ENCODE peak calls at places on chromosomes 11 and 22, in nine cellular contexts. E, Y, A, N, Q, V, H, Z and G are unnamed samples.

GRCh38 chr11:110093407-110094297 is 460 bp downstream of the ZC3H12C start:
- DNase-seq in E (peak), Y (peak), A (no peak), N (no peak), Q (peak), V (peak), H (peak), Z (no peak), G (peak)

GRCh38 chr11:77172666-77172982 is 44.6 kb downstream of the MYO7A start:
- DNase-seq in E (no peak), Y (no peak), A (no peak), N (no peak), Q (no peak), V (no peak), H (no peak), Z (no peak), G (no peak)

GRCh38 chr22:50585238-50585637 is 2.6 kb upstream of the CHKB start:
- DNase-seq in E (no peak), Y (no peak), A (no peak), N (no peak), Q (no peak), V (no peak), H (no peak), Z (no peak), G (no peak)

GRCh38 chr11:27124514-27125264 is 84.1 kb downstream of the BBOX1 start:
- DNase-seq in E (no peak), Y (no peak), A (no peak), N (no peak), Q (peak), V (no peak), H (no peak), Z (no peak), G (no peak)

GRCh38 chr11:6615882-6616585 is 3.2 kb downstream of the TPP1 start:
- DNase-seq in E (no peak), Y (no peak), A (no peak), N (no peak), Q (no peak), V (no peak), H (no peak), Z (no peak), G (no peak)

GRCh38 chr11:12556788-12557384 is 117.3 kb upstream of the TEAD1 start:
- DNase-seq in E (no peak), Y (no peak), A (no peak), N (no peak), Q (peak), V (peak), H (peak), Z (no peak), G (no peak)

GRCh38 chr22:39910875-39911601 is 10.2 kb downstream of the GRAP2 start:
- DNase-seq in E (no peak), Y (no peak), A (no peak), N (no peak), Q (no peak), V (no peak), H (no peak), Z (no peak), G (no peak)

GRCh38 chr22:21960200-21961126 is 7.8 kb upstream of the PPM1F start:
- DNase-seq in E (no peak), Y (no peak), A (no peak), N (no peak), Q (no peak), V (no peak), H (no peak), Z (no peak), G (no peak)

GRCh38 chr11:75781296-75781695 is 12.7 kb downstream of the DGAT2 start:
- DNase-seq in E (no peak), Y (no peak), A (no peak), N (no peak), Q (no peak), V (no peak), H (no peak), Z (no peak), G (no peak)

GRCh38 chr11:12243511-12243910 is 133.1 kb downstream of the MICAL2 start:
- DNase-seq in E (peak), Y (no peak), A (no peak), N (no peak), Q (no peak), V (no peak), H (no peak), Z (no peak), G (no peak)

GRCh38 chr22:27217154-27217553 is 559.8 kb downstream of the MIAT start:
- DNase-seq in E (no peak), Y (no peak), A (no peak), N (no peak), Q (no peak), V (no peak), H (no peak), Z (no peak), G (no peak)